ENCODE peak calls at places on chromosomes 13 and 19, in seven cellular contexts. Z is GM23248, V is IMR-90, R is esophagus squamous epithelium, Y is tibial nerve, H is tibial artery, M is left ventricle myocardium inferior. C is an unnamed sample.

GRCh38 chr19:53808710-53809125 is 15.4 kb downstream of the NLRP12 start:
- DNase-seq in Z (peak; percentile 70), V (peak; percentile 42), R (no peak), Y (no peak), H (no peak), M (no peak), C (no peak)

GRCh38 chr13:25468330-25469178 is 96.8 kb downstream of the ATP8A2 start:
- DNase-seq in Z (no peak), V (no peak), R (no peak), Y (no peak), H (no peak), M (no peak), C (no peak)

GRCh38 chr19:41821003-41821735 is 23.3 kb downstream of the LYPD4 start:
- DNase-seq in Z (peak; percentile 51), V (peak; percentile 15), R (no peak), Y (no peak), H (no peak), M (no peak), C (no peak)

GRCh38 chr19:21709464-21709863 is 57.9 kb downstream of the ZNF100 start:
- DNase-seq in Z (no peak), V (no peak), R (no peak), Y (no peak), H (no peak), M (no peak), C (no peak)

GRCh38 chr13:106276876-106277275 is 258.6 kb downstream of the EFNB2 start:
- DNase-seq in Z (no peak), V (peak; percentile 32), R (no peak), Y (no peak), H (no peak), M (no peak), C (no peak)

GRCh38 chr19:50191270-50191669 is 12.2 kb upstream of the MYH14 start:
- DNase-seq in Z (no peak), V (no peak), R (no peak), Y (no peak), H (no peak), M (no peak), C (no peak)

GRCh38 chr19:50943074-50943828 is 9.6 kb downstream of the KLK5 start:
- DNase-seq in Z (no peak), V (no peak), R (no peak), Y (no peak), H (no peak), M (no peak), C (no peak)

GRCh38 chr13:43783820-43784219 is 3.0 kb downstream of the ENOX1 start:
- DNase-seq in Z (peak; percentile 73), V (peak; percentile 8), R (no peak), Y (no peak), H (no peak), M (no peak), C (no peak)

GRCh38 chr13:46629811-46630413 is 76.9 kb downstream of the LRCH1 start:
- DNase-seq in Z (no peak), V (no peak), R (no peak), Y (no peak), H (no peak), M (no peak), C (no peak)

GRCh38 chr19:18772620-18773587 is 18.2 kb downstream of the COMP start:
- DNase-seq in Z (no peak), V (no peak), R (no peak), Y (no peak), H (no peak), M (no peak), C (no peak)

GRCh38 chr19:18774782-18775444 is 16.2 kb downstream of the COMP start:
- DNase-seq in Z (no peak), V (no peak), R (no peak), Y (no peak), H (no peak), M (no peak), C (no peak)

GRCh38 chr19:18775586-18776287 is 15.4 kb downstream of the COMP start:
- DNase-seq in Z (peak; percentile 81), V (peak; percentile 71), R (no peak), Y (no peak), H (no peak), M (no peak), C (no peak)

GRCh38 chr19:18773682-18774081 is 17.4 kb downstream of the COMP start:
- DNase-seq in Z (no peak), V (no peak), R (no peak), Y (no peak), H (no peak), M (no peak), C (no peak)

DNA sequence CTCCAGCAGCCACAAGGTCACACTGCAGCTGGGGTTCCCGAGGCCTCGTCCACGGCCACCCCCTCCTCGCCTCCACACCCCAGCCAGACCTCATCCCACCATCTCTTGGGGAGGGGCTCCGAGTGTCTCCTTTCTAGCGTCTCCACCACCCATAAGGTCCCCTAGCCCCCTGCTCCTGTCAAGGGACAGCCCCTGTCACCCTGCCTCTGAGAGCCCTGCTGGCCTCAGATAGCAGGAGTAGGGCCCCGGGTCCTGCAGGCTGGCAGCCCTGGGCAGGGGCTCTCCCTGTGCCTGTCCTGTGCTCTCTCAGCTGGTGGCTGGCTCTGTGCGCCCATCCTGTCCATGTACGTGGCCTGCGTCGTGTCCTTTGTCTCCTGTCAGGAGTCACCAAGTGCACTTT is 17.0 kb downstream of the COMP start:
- DNase-seq in Z (no peak), V (no peak), R (no peak), Y (no peak), H (no peak), M (no peak), C (no peak)
- H3K27me3 ChIP-seq in Z (no peaks in the 10 kb centered on the region), V (no peaks in the 10 kb centered on the region), R (no peaks in the 10 kb centered on the region), Y (no peaks in the 10 kb centered on the region), H (peaks cover 8% of the 10 kb centered on the region), M (peaks cover 6% of the 10 kb centered on the region), C (no peaks in the 10 kb centered on the region)

GRCh38 chr19:10766681-10767201 is 48.9 kb downstream of the DNM2 start:
- DNase-seq in Z (peak; percentile 57), V (peak; percentile 24), R (no peak), Y (no peak), H (no peak), M (peak; percentile 49), C (no peak)
- H3K4me1 ChIP-seq in Z (peaks cover 17% of the 10 kb centered on the region), V (peaks cover 16% of the 10 kb centered on the region), R (peaks cover 46% of the 10 kb centered on the region), Y (peaks cover 44% of the 10 kb centered on the region), H (peaks cover 53% of the 10 kb centered on the region), M (peaks cover 92% of the 10 kb centered on the region), C (peaks cover 90% of the 10 kb centered on the region)

DNA sequence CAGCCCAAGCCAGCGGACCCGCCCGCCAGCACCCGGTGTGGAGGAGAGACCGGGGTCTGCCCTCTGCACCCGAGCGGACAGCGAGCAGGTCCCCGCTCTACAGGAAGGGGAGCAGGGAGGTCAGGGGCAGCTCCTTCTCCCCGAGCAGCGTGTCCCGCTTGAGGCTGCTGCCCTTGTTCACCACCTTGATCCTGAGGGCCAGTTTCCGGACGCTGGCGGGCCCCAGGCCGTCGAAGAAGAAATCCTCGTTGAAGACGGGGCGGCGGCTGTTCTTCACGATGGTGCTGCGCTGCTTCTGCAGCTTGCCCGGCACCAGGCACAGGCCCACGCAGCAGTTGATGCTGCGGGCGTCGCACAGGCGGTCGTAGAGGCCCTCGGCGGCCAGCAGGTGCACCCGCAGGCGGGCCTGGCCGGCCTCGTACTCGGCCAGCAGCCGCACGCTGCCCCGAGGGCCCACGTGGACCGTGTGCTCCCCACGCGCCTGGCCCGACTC is 1.9 kb downstream of the C2CD4C start:
- DNase-seq in Z (no peak), V (no peak), R (no peak), Y (peak; percentile 2), H (peak; percentile 49), M (no peak), C (no peak)
- H3K27me3 ChIP-seq in Z (peaks cover 25% of the 10 kb centered on the region), V (peaks cover 39% of the 10 kb centered on the region), R (no peaks in the 10 kb centered on the region), Y (no peaks in the 10 kb centered on the region), H (peaks cover 83% of the 10 kb centered on the region), M (peaks cover 86% of the 10 kb centered on the region), C (peaks cover 65% of the 10 kb centered on the region)

DNA sequence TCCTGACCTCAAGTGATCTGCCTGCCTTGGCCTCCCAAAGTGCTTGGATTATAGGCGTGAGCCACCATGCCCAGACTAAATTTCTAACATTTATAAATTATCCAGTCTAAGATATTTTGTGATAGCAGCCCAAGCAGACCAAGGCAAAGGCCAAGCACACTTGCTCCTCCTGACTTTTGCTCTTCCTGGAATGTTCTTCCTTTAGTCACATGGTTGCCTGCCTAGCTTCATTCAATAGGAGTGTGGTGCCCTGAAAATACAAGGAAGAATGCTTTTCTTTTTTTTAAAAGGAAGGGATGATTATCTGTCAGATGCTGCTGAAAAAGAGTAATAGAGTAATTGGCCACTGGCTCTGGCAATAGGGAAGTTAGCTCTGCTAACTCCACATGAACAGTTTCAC is 47.0 kb downstream of the USPL1 start:
- DNase-seq in Z (no peak), V (no peak), R (no peak), Y (no peak), H (no peak), M (no peak), C (no peak)
- H3K4me1 ChIP-seq in Z (no peaks in the 10 kb centered on the region), V (no peaks in the 10 kb centered on the region), R (no peaks in the 10 kb centered on the region), Y (no peaks in the 10 kb centered on the region), H (no peaks in the 10 kb centered on the region), M (peaks cover 6% of the 10 kb centered on the region), C (peaks cover 11% of the 10 kb centered on the region)

DNA sequence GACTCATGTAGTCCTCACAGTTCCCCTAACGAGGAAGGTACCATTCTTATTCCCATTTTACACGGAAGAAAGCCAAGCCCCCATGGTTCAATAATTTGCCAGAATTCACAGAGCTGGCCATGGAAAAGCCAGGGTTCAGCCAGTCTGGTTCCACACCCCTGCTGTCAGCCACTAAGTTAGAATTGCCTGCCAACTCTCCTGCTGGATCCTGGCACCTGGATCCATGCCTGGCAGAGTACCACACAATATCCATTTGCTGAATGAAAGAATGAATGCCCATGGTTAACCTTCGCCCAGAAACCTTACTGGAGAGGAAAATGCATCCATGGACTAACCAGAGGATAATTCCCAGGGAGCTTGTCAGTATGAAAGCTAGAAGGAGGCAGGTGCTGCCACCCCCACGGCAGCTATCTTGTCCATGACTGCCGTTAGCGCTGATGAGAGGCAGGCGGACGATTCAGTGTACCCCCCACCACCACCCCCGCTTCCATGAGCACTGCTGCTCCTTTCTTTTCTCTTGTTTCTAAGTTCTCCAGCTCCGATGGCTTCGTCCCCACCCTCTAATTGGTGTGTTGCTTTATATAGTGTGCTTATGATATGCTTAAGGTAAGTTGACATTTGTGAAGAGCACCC is 114.5 kb downstream of the SLC7A1 start:
- DNase-seq in Z (no peak), V (no peak), R (no peak), Y (no peak), H (no peak), M (no peak), C (no peak)
- H3K27me3 ChIP-seq in Z (no peaks in the 10 kb centered on the region), V (peaks cover 56% of the 10 kb centered on the region), R (no peaks in the 10 kb centered on the region), Y (no peaks in the 10 kb centered on the region), H (no peaks in the 10 kb centered on the region), M (no peaks in the 10 kb centered on the region), C (no peaks in the 10 kb centered on the region)

GRCh38 chr19:6777434-6777833 is 4.9 kb downstream of the VAV1 start:
- DNase-seq in Z (no peak), V (no peak), R (no peak), Y (no peak), H (no peak), M (no peak), C (no peak)
- H3K4me1 ChIP-seq in Z (no peaks in the 10 kb centered on the region), V (no peaks in the 10 kb centered on the region), R (no peaks in the 10 kb centered on the region), Y (no peaks in the 10 kb centered on the region), H (no peaks in the 10 kb centered on the region), M (peaks cover 4% of the 10 kb centered on the region), C (peaks cover 23% of the 10 kb centered on the region)

C was measured in heart right ventricle.